ENCODE peak calls at places on chromosome 5, in six cellular contexts. One of them, this sample, is unnamed.

GRCh38 chr5:53397845-53398244 is 82.6 kb upstream of the FST start:
- DNase-seq in heart right ventricle: peak; percentile 30
- DNase-seq in psoas muscle: no peak
- DNase-seq in tibial artery: peak; percentile 25
- DNase-seq in gastrocnemius medialis: no peak
- DNase-seq in PC-9: peak; percentile 65
- DNase-seq in this sample: no peak

GRCh38 chr5:170795154-170795553 is 11.6 kb downstream of the GABRP start:
- DNase-seq in heart right ventricle: no peak
- DNase-seq in psoas muscle: no peak
- DNase-seq in tibial artery: no peak
- DNase-seq in PC-9: no peak
- DNase-seq in gastrocnemius medialis: no peak
- DNase-seq in this sample: no peak

GRCh38 chr5:178279723-178280438 is 47.3 kb upstream of the PHYKPL start:
- DNase-seq in tibial artery: peak; percentile 71
- DNase-seq in heart right ventricle: peak; percentile 89
- DNase-seq in gastrocnemius medialis: peak; percentile 74
- DNase-seq in PC-9: peak; percentile 81
- DNase-seq in psoas muscle: peak; percentile 94
- DNase-seq in this sample: peak; percentile 78

GRCh38 chr5:69531010-69531785 is 28.8 kb upstream of the GTF2H2C start:
- DNase-seq in PC-9: no peak
- DNase-seq in psoas muscle: no peak
- DNase-seq in gastrocnemius medialis: no peak
- DNase-seq in tibial artery: no peak
- DNase-seq in heart right ventricle: no peak
- DNase-seq in this sample: no peak

GRCh38 chr5:159655757-159656409 is 260.4 kb upstream of the ADRA1B start:
- DNase-seq in heart right ventricle: peak; percentile 17
- DNase-seq in PC-9: peak; percentile 20
- DNase-seq in psoas muscle: no peak
- DNase-seq in tibial artery: no peak
- DNase-seq in gastrocnemius medialis: no peak
- DNase-seq in this sample: no peak

GRCh38 chr5:73296772-73297171 is 123.8 kb downstream of the TMEM174 start:
- DNase-seq in gastrocnemius medialis: no peak
- DNase-seq in heart right ventricle: no peak
- DNase-seq in psoas muscle: no peak
- DNase-seq in PC-9: no peak
- DNase-seq in tibial artery: no peak
- DNase-seq in this sample: no peak

GRCh38 chr5:15249152-15249551 is 250.8 kb upstream of the FBXL7 start:
- DNase-seq in psoas muscle: no peak
- DNase-seq in heart right ventricle: no peak
- DNase-seq in PC-9: no peak
- DNase-seq in tibial artery: no peak
- DNase-seq in gastrocnemius medialis: no peak
- DNase-seq in this sample: no peak

GRCh38 chr5:150582281-150582791 is 58.1 kb upstream of the SYNPO start:
- DNase-seq in gastrocnemius medialis: peak; percentile 12
- DNase-seq in psoas muscle: no peak
- DNase-seq in heart right ventricle: no peak
- DNase-seq in tibial artery: no peak
- DNase-seq in PC-9: no peak
- DNase-seq in this sample: peak; percentile 87

GRCh38 chr5:176780071-176780850 is 30.1 kb upstream of the UNC5A start:
- DNase-seq in heart right ventricle: no peak
- DNase-seq in tibial artery: no peak
- DNase-seq in PC-9: no peak
- DNase-seq in gastrocnemius medialis: no peak
- DNase-seq in psoas muscle: no peak
- DNase-seq in this sample: peak; percentile 10

GRCh38 chr5:176415240-176416122 is 858 bp downstream of the CLTB start:
- DNase-seq in heart right ventricle: no peak
- DNase-seq in PC-9: peak; percentile 82
- DNase-seq in psoas muscle: peak; percentile 78
- DNase-seq in gastrocnemius medialis: peak; percentile 57
- DNase-seq in tibial artery: no peak
- DNase-seq in this sample: peak; percentile 63

GRCh38 chr5:139670369-139671095 is 22.4 kb downstream of the CXXC5 start:
- DNase-seq in tibial artery: no peak
- DNase-seq in psoas muscle: no peak
- DNase-seq in PC-9: no peak
- DNase-seq in gastrocnemius medialis: peak; percentile 36
- DNase-seq in heart right ventricle: no peak
- DNase-seq in this sample: no peak

GRCh38 chr5:155728146-155728856 is 598.7 kb upstream of the SGCD start:
- DNase-seq in tibial artery: peak; percentile 47
- DNase-seq in psoas muscle: peak; percentile 75
- DNase-seq in heart right ventricle: peak; percentile 47
- DNase-seq in PC-9: no peak
- DNase-seq in gastrocnemius medialis: peak; percentile 38
- DNase-seq in this sample: peak; percentile 81

GRCh38 chr5:149471406-149472183 is 79.6 kb downstream of the CSNK1A1 start:
- DNase-seq in tibial artery: no peak
- DNase-seq in PC-9: peak; percentile 54
- DNase-seq in heart right ventricle: no peak
- DNase-seq in gastrocnemius medialis: peak; percentile 14
- DNase-seq in psoas muscle: no peak
- DNase-seq in this sample: no peak

GRCh38 chr5:53262348-53262970 is 152.9 kb upstream of the MOCS2 start:
- DNase-seq in psoas muscle: no peak
- DNase-seq in heart right ventricle: no peak
- DNase-seq in PC-9: no peak
- DNase-seq in tibial artery: peak; percentile 31
- DNase-seq in gastrocnemius medialis: no peak
- DNase-seq in this sample: no peak

GRCh38 chr5:38426493-38426892 is 130.0 kb downstream of the LIFR start:
- DNase-seq in psoas muscle: no peak
- DNase-seq in tibial artery: no peak
- DNase-seq in heart right ventricle: no peak
- DNase-seq in PC-9: no peak
- DNase-seq in gastrocnemius medialis: no peak
- DNase-seq in this sample: no peak

GRCh38 chr5:137752873-137753226 is 1.3 kb downstream of the HNRNPA0 start:
- DNase-seq in tibial artery: peak; percentile 23
- DNase-seq in heart right ventricle: no peak
- DNase-seq in psoas muscle: no peak
- DNase-seq in PC-9: peak; percentile 21
- DNase-seq in gastrocnemius medialis: peak; percentile 34
- DNase-seq in this sample: peak; percentile 33

DNA sequence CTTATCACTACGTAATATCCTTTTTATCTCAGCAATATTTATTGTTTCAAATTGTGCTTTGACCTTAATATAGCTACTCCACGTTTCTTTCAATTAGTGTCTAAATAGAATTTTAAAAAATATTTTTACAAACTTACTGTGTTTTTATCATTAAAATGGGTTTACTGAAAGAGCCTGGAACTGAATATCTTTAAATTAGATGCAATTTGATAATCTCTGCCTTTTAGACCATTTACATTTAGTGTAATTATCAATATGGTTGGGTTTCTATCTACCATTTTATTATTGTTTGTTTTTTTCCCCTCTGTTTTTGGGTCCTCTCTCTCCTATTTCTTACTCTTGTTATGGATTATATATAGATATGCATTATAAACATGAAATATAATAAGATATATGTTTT is 327.8 kb downstream of the IRX2 start:
- DNase-seq in tibial artery: no peak
- DNase-seq in PC-9: no peak
- DNase-seq in psoas muscle: no peak
- DNase-seq in gastrocnemius medialis: no peak
- DNase-seq in heart right ventricle: no peak
- DNase-seq in this sample: no peak
- H3K9me3 ChIP-seq in tibial artery: peaks cover 14% of the 10 kb centered on the region
- H3K9me3 ChIP-seq in PC-9: peaks cover 7% of the 10 kb centered on the region
- H3K9me3 ChIP-seq in psoas muscle: peaks cover 9% of the 10 kb centered on the region
- H3K9me3 ChIP-seq in gastrocnemius medialis: peaks cover 9% of the 10 kb centered on the region
- H3K9me3 ChIP-seq in heart right ventricle: no peaks in the 10 kb centered on the region
- H3K9me3 ChIP-seq in this sample: no peaks in the 10 kb centered on the region

GRCh38 chr5:6845856-6846255 is 132.6 kb downstream of the TENT4A start:
- DNase-seq in heart right ventricle: no peak
- DNase-seq in tibial artery: no peak
- DNase-seq in psoas muscle: no peak
- DNase-seq in gastrocnemius medialis: no peak
- DNase-seq in PC-9: no peak
- DNase-seq in this sample: no peak

GRCh38 chr5:6850033-6850432 is 136.8 kb downstream of the TENT4A start:
- DNase-seq in heart right ventricle: no peak
- DNase-seq in PC-9: no peak
- DNase-seq in psoas muscle: no peak
- DNase-seq in tibial artery: no peak
- DNase-seq in gastrocnemius medialis: no peak
- DNase-seq in this sample: no peak

GRCh38 chr5:6847896-6848295 is 134.7 kb downstream of the TENT4A start:
- DNase-seq in heart right ventricle: no peak
- DNase-seq in tibial artery: no peak
- DNase-seq in psoas muscle: no peak
- DNase-seq in PC-9: no peak
- DNase-seq in gastrocnemius medialis: no peak
- DNase-seq in this sample: no peak

GRCh38 chr5:6843821-6844220 is 130.6 kb downstream of the TENT4A start:
- DNase-seq in heart right ventricle: no peak
- DNase-seq in PC-9: no peak
- DNase-seq in gastrocnemius medialis: no peak
- DNase-seq in psoas muscle: no peak
- DNase-seq in tibial artery: no peak
- DNase-seq in this sample: no peak

DNA sequence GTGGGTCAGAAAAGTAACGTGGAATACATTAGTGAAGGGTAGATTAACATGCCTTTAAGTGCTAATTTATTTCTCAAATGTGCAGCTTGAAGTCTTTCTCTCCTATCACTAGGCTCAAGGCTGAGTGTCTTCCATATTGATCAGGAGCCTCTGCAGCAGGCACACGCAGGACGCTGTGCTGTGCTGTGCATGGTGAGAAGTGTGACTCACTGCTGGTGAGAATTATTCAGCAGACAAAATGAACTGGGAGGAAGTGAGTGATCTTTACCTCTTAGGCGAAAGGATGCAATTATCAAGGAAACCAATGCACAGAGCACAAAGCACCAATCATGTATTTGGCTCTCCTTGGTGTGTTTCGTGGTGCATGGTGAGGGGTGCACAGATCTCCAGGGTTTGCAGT is 136.3 kb downstream of the TENT4A start:
- DNase-seq in PC-9: no peak
- DNase-seq in psoas muscle: no peak
- DNase-seq in heart right ventricle: no peak
- DNase-seq in gastrocnemius medialis: no peak
- DNase-seq in tibial artery: no peak
- DNase-seq in this sample: no peak
- H3K9me3 ChIP-seq in PC-9: no peaks in the 10 kb centered on the region
- H3K9me3 ChIP-seq in psoas muscle: no peaks in the 10 kb centered on the region
- H3K9me3 ChIP-seq in heart right ventricle: peaks cover 2% of the 10 kb centered on the region
- H3K9me3 ChIP-seq in gastrocnemius medialis: no peaks in the 10 kb centered on the region
- H3K9me3 ChIP-seq in tibial artery: no peaks in the 10 kb centered on the region
- H3K9me3 ChIP-seq in this sample: no peaks in the 10 kb centered on the region

DNA sequence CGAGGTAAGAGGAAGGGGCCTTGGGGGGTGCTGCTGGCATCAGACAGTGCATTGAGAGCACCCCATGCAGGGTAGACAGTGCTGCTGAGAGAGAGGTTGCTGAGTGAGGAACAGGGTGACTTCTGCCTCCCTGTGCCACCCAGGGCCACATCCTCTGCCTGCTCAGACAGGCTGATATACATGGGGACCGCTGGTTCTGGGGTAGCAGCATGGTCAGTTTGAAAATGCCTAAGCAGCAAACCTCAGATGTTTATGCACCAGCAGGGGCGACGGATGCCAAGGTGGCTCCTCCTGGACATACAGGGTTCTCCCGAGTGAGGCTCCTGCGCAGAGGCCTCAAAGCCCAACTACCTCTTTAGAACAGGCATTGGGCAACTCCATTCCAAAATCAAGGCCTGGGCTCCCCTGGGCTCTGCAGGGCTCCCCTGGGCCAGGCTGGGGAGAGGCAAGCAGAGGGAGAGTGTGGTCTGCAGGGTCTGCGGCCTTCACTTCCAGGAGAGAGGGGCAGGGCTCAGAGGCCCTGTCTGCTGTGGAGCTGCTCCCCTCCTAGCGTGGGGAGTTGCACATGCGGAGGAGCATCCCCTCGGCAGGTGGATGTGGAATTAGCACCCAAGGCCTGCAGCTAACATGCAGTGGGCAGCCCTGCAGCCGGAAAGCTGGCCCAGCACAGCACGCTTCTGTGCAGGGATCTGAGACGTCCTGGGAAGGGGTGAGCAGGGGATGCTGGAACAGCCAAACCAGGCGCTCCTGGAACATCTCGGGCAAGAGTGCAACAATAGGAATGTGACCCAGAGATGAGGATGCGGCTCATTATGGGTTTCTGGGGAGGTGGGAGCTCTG is 46.5 kb downstream of the IRX2 start:
- DNase-seq in tibial artery: no peak
- DNase-seq in gastrocnemius medialis: no peak
- DNase-seq in PC-9: no peak
- DNase-seq in psoas muscle: no peak
- DNase-seq in heart right ventricle: no peak
- DNase-seq in this sample: no peak
- H3K9me3 ChIP-seq in tibial artery: no peaks in the 10 kb centered on the region
- H3K9me3 ChIP-seq in gastrocnemius medialis: no peaks in the 10 kb centered on the region
- H3K9me3 ChIP-seq in PC-9: no peaks in the 10 kb centered on the region
- H3K9me3 ChIP-seq in psoas muscle: no peaks in the 10 kb centered on the region
- H3K9me3 ChIP-seq in heart right ventricle: no peaks in the 10 kb centered on the region
- H3K9me3 ChIP-seq in this sample: no peaks in the 10 kb centered on the region

GRCh38 chr5:126028336-126028735 is 394.9 kb upstream of the GRAMD2B start:
- DNase-seq in gastrocnemius medialis: no peak
- DNase-seq in PC-9: no peak
- DNase-seq in psoas muscle: no peak
- DNase-seq in heart right ventricle: no peak
- DNase-seq in tibial artery: no peak
- DNase-seq in this sample: no peak

GRCh38 chr5:126027652-126028051 is 395.6 kb upstream of the GRAMD2B start:
- DNase-seq in psoas muscle: no peak
- DNase-seq in PC-9: no peak
- DNase-seq in tibial artery: no peak
- DNase-seq in heart right ventricle: no peak
- DNase-seq in gastrocnemius medialis: no peak
- DNase-seq in this sample: no peak

GRCh38 chr5:126031989-126032716 is 391.1 kb upstream of the GRAMD2B start:
- DNase-seq in PC-9: no peak
- DNase-seq in psoas muscle: no peak
- DNase-seq in heart right ventricle: peak; percentile 81
- DNase-seq in gastrocnemius medialis: no peak
- DNase-seq in tibial artery: peak; percentile 46
- DNase-seq in this sample: no peak

GRCh38 chr5:126027149-126027548 is 396.1 kb upstream of the GRAMD2B start:
- DNase-seq in PC-9: no peak
- DNase-seq in psoas muscle: no peak
- DNase-seq in heart right ventricle: no peak
- DNase-seq in gastrocnemius medialis: no peak
- DNase-seq in tibial artery: no peak
- DNase-seq in this sample: no peak

DNA sequence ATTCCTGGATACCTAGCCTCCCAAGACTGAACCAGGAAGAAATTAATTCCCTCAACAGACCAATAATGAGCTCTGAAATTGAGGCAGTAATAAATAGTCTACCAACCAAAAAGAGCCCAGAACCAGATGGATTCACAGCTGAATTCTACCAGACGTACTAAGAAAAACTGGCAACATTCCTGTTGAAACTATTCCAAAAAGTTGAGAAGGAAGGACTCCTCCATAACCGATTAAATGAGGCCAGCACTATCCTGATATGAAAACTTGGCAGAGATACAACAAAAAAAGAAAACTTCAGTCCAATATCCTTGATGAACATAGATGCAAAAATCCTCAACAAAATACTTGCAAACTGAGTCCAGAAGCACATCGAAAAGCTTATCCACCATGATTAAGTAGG is 392.5 kb upstream of the GRAMD2B start:
- DNase-seq in tibial artery: no peak
- DNase-seq in gastrocnemius medialis: no peak
- DNase-seq in PC-9: no peak
- DNase-seq in heart right ventricle: no peak
- DNase-seq in psoas muscle: no peak
- DNase-seq in this sample: no peak
- H3K9me3 ChIP-seq in tibial artery: no peaks in the 10 kb centered on the region
- H3K9me3 ChIP-seq in gastrocnemius medialis: no peaks in the 10 kb centered on the region
- H3K9me3 ChIP-seq in PC-9: no peaks in the 10 kb centered on the region
- H3K9me3 ChIP-seq in heart right ventricle: peaks cover 2% of the 10 kb centered on the region
- H3K9me3 ChIP-seq in psoas muscle: peaks cover 3% of the 10 kb centered on the region
- H3K9me3 ChIP-seq in this sample: no peaks in the 10 kb centered on the region